ENCODE peak calls at places on chromosome 17, in seven cellular contexts. M is Panc1, B is epithelial cell of proximal tubule, D is dorsolateral prefrontal cortex, S is fibroblast of mammary gland, J is GM12865, G is fibroblast of villous mesenchyme. A is an unnamed sample.

GRCh38 chr17:731943-732787 is at the start of gene TLCD3A:
- DNase-seq in M (no peak), B (no peak), D (no peak), S (peak; percentile 56), J (peak; percentile 58), G (peak; percentile 66), A (peak; percentile 68)

GRCh38 chr17:55265434-55266021 is 768 bp downstream of the HLF start:
- DNase-seq in M (no peak), B (no peak), D (no peak), S (no peak), J (no peak), G (no peak), A (no peak)

GRCh38 chr17:37742762-37743611 is 1.9 kb downstream of the HNF1B start:
- DNase-seq in M (no peak), B (no peak), D (no peak), S (no peak), J (no peak), G (no peak), A (no peak)

GRCh38 chr17:77662796-77663195 is 295.7 kb upstream of the TNRC6C start:
- DNase-seq in M (no peak), B (no peak), D (no peak), S (no peak), J (no peak), G (no peak), A (no peak)

GRCh38 chr17:64236827-64237403 is 26.1 kb downstream of the TEX2 start:
- DNase-seq in M (no peak), B (no peak), D (no peak), S (no peak), J (no peak), G (no peak), A (no peak)

GRCh38 chr17:3004150-3004801 is 59.1 kb downstream of the OR1D5 start:
- DNase-seq in M (peak; percentile 61), B (peak; percentile 69), D (peak; percentile 99), S (peak; percentile 98), J (peak; percentile 75), G (peak; percentile 97), A (peak; percentile 91)

GRCh38 chr17:38601539-38602351 is 4.0 kb downstream of the SRCIN1 start:
- DNase-seq in M (no peak), B (no peak), D (no peak), S (no peak), J (peak; percentile 29), G (no peak), A (no peak)

GRCh38 chr17:6476061-6476833 is 32.0 kb downstream of the PIMREG start:
- DNase-seq in M (no peak), B (no peak), D (no peak), S (no peak), J (no peak), G (no peak), A (no peak)

GRCh38 chr17:37714897-37715296 is 30.0 kb downstream of the HNF1B start:
- DNase-seq in M (no peak), B (no peak), D (no peak), S (no peak), J (no peak), G (no peak), A (no peak)

GRCh38 chr17:75380315-75380714 is 25.2 kb downstream of the GRB2 start:
- DNase-seq in M (no peak), B (no peak), D (no peak), S (no peak), J (no peak), G (peak; percentile 60), A (no peak)

GRCh38 chr17:68169840-68170239 is 78.0 kb upstream of the AMZ2 start:
- DNase-seq in M (no peak), B (no peak), D (no peak), S (no peak), J (no peak), G (no peak), A (no peak)

GRCh38 chr17:45046536-45047125 is 4.8 kb downstream of the DCAKD start:
- DNase-seq in M (no peak), B (peak; percentile 79), D (no peak), S (peak; percentile 66), J (peak; percentile 68), G (no peak), A (no peak)

GRCh38 chr17:81136366-81136765 is 28.9 kb upstream of the PVALEF start:
- DNase-seq in M (no peak), B (no peak), D (no peak), S (no peak), J (no peak), G (no peak), A (no peak)

GRCh38 chr17:2860883-2861282 is 64.6 kb downstream of the RAP1GAP2 start:
- DNase-seq in M (no peak), B (no peak), D (no peak), S (no peak), J (no peak), G (no peak), A (no peak)

GRCh38 chr17:14060706-14061105 is 8.6 kb upstream of the COX10 start:
- DNase-seq in M (no peak), B (no peak), D (no peak), S (no peak), J (no peak), G (no peak), A (no peak)

GRCh38 chr17:60305141-60305540 is 86.8 kb downstream of the USP32 start:
- DNase-seq in M (no peak), B (no peak), D (peak; percentile 41), S (no peak), J (peak; percentile 80), G (no peak), A (no peak)

GRCh38 chr17:30312218-30312617 is 20.5 kb upstream of the BLMH start:
- DNase-seq in M (no peak), B (no peak), D (no peak), S (no peak), J (no peak), G (no peak), A (no peak)

GRCh38 chr17:74402070-74402469 is 29.8 kb upstream of the GPRC5C start:
- DNase-seq in M (no peak), B (no peak), D (no peak), S (no peak), J (no peak), G (no peak), A (no peak)

GRCh38 chr17:47907932-47908562 is 12.0 kb downstream of the SP2 start:
- DNase-seq in M (no peak), B (no peak), D (no peak), S (no peak), J (no peak), G (peak; percentile 45), A (no peak)

GRCh38 chr17:17844500-17844899 is 7.7 kb upstream of the SREBF1 start:
- DNase-seq in M (no peak), B (no peak), D (peak; percentile 74), S (no peak), J (no peak), G (no peak), A (no peak)

GRCh38 chr17:46851029-46851741 is at the start of gene WNT9B:
- DNase-seq in M (no peak), B (no peak), D (no peak), S (no peak), J (no peak), G (no peak), A (no peak)

DNA sequence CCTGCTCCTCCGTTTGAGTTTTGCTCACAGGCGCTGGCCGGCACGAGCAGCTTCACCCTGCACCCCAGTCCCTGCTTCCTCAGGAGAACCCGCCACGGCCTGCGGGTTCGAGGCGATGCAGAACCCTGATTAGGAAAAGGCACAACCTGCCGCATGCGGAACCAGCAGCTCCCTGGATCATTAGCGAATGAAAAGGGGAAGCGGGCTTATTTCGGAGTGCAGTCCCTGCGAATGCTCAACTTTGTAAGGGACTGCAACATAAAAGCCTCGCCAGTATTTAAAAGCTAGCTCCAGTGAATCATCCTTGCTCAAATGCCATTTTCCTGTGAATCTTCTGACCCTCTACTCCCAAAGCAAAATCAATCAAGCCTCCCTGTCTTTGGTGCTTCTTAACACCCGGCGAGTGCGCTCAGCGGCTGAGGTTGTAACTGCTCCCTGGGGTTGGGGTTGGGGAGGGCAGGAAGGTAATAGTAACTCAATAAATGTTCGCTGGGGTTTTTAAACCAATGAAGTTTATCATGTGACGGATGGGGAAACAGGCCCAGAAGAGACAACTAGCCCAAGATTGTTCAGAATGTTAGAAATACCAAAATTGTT is 676 bp upstream of the AKAP10 start:
- DNase-seq in M (no peak), B (no peak), D (no peak), S (peak; percentile 37), J (no peak), G (no peak), A (peak; percentile 3)
- TF ChIP-seq CTCF in M (no peak), B (no peak), D (no peak), S (no peak), J (no peak), G (no peak), A (no peak)

GRCh38 chr17:65593870-65594584 is 32.6 kb upstream of the AXIN2 start:
- DNase-seq in M (no peak), B (no peak), D (no peak), S (no peak), J (peak; percentile 10), G (peak; percentile 39), A (peak; percentile 40)
- H3K4me3 ChIP-seq in M (no peak overlapping the region), B (peak overlapping the region; percentile 7), D (no peak overlapping the region), S (no peak overlapping the region), J (no peak overlapping the region), G (peak overlapping the region; percentile 44), A (peak overlapping the region; percentile 23)

DNA sequence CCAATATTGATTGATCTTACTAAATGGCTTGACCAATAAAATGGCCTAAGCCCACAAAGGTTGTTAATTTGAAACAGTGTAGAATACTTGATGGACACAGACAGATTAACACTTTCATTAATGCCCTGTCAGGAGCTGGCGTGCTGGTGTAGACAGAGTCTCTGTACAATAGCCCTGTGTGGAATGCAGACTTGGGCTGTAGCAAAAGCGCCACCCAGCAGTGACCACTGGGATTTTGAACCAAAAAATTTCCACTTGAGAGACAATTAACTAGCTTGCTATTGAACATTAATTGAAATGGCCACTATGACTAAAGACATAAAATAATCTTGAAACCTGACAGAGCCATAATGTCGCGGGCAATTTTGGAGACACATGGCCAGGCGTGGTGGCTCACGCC is 19.7 kb upstream of the GUCY2D start:
- DNase-seq in M (no peak), B (no peak), D (no peak), S (no peak), J (no peak), G (peak; percentile 41), A (peak; percentile 12)
- TF ChIP-seq CTCF in M (peak; percentile 50), B (peak; percentile 5), D (no peak), S (peak; percentile 19), J (no peak), G (peak; percentile 24), A (peak; percentile 21)

GRCh38 chr17:50009282-50009681 is 14.3 kb upstream of the DLX3 start:
- DNase-seq in M (no peak), B (no peak), D (no peak), S (no peak), J (no peak), G (no peak), A (no peak)
- H3K4me3 ChIP-seq in M (no peak overlapping the region), B (no peak overlapping the region), D (no peak overlapping the region), S (no peak overlapping the region), J (no peak overlapping the region), G (no peak overlapping the region), A (no peak overlapping the region)

DNA sequence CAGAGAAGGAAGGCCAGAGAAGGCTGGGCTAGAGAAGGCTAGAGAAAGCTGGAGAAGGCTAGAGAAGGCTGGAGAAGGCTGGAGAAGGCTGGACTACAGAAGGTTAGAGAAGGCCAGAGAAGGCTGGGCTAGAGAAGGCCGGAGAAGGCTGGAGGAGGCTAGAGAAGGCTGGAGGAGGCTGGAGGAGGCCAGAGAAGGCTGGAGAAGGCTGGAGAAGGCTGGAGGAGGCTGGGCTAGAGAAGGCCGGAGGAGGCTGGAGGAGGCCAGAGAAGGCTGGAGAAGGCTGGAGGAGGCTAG is 6.4 kb upstream of the OGFOD3 start:
- DNase-seq in M (no peak), B (no peak), D (no peak), S (no peak), J (no peak), G (no peak), A (no peak)
- TF ChIP-seq CTCF in M (no peak), B (no peak), D (no peak), S (no peak), J (no peak), G (no peak), A (no peak)